ENCODE peak calls at places on chromosomes 1 and 21, in seven cellular contexts. J is psoas muscle, I is amniotic stem cell, Q is brain microvascular endothelial cell, O is Caco-2, B is epithelial cell of esophagus, T is NCI-H2029 treated with DMSO at 0.1 percent for 48 hours. R is an unnamed sample.

GRCh38 chr1:61083799-61084385 is 1.5 kb downstream of the NFIA start:
- DNase-seq in B (no peak), Q (no peak), J (no peak), O (no peak), T (peak; percentile 80), I (no peak), R (peak; percentile 51)

GRCh38 chr1:113451710-113452109 is 61.4 kb downstream of the MAGI3 start:
- DNase-seq in O (no peak), Q (no peak), T (no peak), I (no peak), J (no peak), B (no peak), R (no peak)

GRCh38 chr1:26066160-26066559 is 1.3 kb downstream of the TRIM63 start:
- DNase-seq in Q (no peak), O (no peak), B (no peak), I (no peak), T (no peak), J (no peak), R (no peak)

GRCh38 chr1:228695015-228695955 is 40.0 kb upstream of the RHOU start:
- DNase-seq in B (no peak), T (no peak), O (no peak), J (no peak), I (no peak), Q (no peak), R (no peak)

GRCh38 chr1:68384872-68385390 is 64.8 kb downstream of the RPE65 start:
- DNase-seq in T (no peak), B (peak; percentile 81), O (no peak), J (no peak), Q (peak; percentile 65), I (no peak), R (peak; percentile 87)

GRCh38 chr1:96525657-96526613 is 195.6 kb upstream of the PTBP2 start:
- DNase-seq in O (no peak), Q (no peak), B (no peak), I (no peak), T (no peak), J (no peak), R (no peak)

GRCh38 chr1:13935336-13935735 is 235.3 kb downstream of the PRDM2 start:
- DNase-seq in T (peak; percentile 91), J (no peak), Q (no peak), I (no peak), O (no peak), B (no peak), R (no peak)

GRCh38 chr1:34366875-34367624 is 190.3 kb downstream of the C1orf94 start:
- DNase-seq in B (no peak), J (no peak), O (no peak), Q (no peak), T (no peak), I (no peak), R (no peak)

GRCh38 chr1:160400284-160400645 is at the start of gene VANGL2:
- DNase-seq in B (peak; percentile 73), J (peak; percentile 75), O (peak; percentile 65), T (no peak), Q (peak; percentile 29), I (no peak), R (peak; percentile 67)

GRCh38 chr21:15732290-15732995 is 2.7 kb downstream of the USP25 start:
- DNase-seq in T (peak; percentile 35), Q (no peak), B (peak; percentile 63), O (no peak), J (no peak), I (no peak), R (peak; percentile 58)

GRCh38 chr1:170290226-170290625 is 144.5 kb downstream of the NTMT2 start:
- DNase-seq in Q (no peak), B (no peak), O (no peak), I (no peak), J (no peak), T (no peak), R (no peak)

GRCh38 chr1:72281144-72281543 is 1.2 kb downstream of the NEGR1 start:
- DNase-seq in J (no peak), B (no peak), O (no peak), Q (no peak), T (no peak), I (no peak), R (peak; percentile 23)

GRCh38 chr1:119475866-119476439 is 31.1 kb upstream of the HSD3B1 start:
- DNase-seq in O (peak; percentile 81), J (no peak), T (peak; percentile 37), B (peak; percentile 76), Q (peak; percentile 38), I (no peak), R (peak; percentile 15)

GRCh38 chr1:2594001-2594640 is 7.5 kb downstream of the PRXL2B start:
- DNase-seq in J (peak; percentile 51), T (no peak), I (no peak), Q (no peak), O (no peak), B (peak; percentile 33), R (peak; percentile 9)

GRCh38 chr1:27549807-27550408 is 54.0 kb downstream of the AHDC1 start:
- DNase-seq in I (no peak), O (no peak), B (no peak), J (no peak), Q (no peak), T (no peak), R (no peak)

GRCh38 chr1:229596961-229597699 is 28.8 kb downstream of the TAF5L start:
- DNase-seq in Q (peak; percentile 64), B (no peak), O (no peak), J (peak; percentile 66), I (no peak), T (no peak), R (peak; percentile 75)

GRCh38 chr1:37486680-37487618 is 12.6 kb downstream of the ZC3H12A start:
- DNase-seq in B (peak; percentile 93), J (peak; percentile 87), I (no peak), O (peak; percentile 56), Q (peak; percentile 67), T (peak; percentile 87), R (peak; percentile 66)

GRCh38 chr1:200738733-200739498 is at the start of gene CAMSAP2:
- DNase-seq in Q (peak; percentile 81), B (peak; percentile 87), I (peak; percentile 82), O (peak; percentile 85), T (peak; percentile 56), J (peak; percentile 89), R (peak; percentile 91)

GRCh38 chr1:2510366-2511155 is 15.8 kb downstream of the PANK4 start:
- DNase-seq in T (no peak), J (no peak), O (no peak), Q (no peak), I (no peak), B (no peak), R (no peak)

GRCh38 chr1:206786212-206786886 is 14.1 kb upstream of the IL10 start:
- DNase-seq in O (no peak), Q (no peak), J (no peak), T (no peak), I (no peak), B (no peak), R (no peak)

GRCh38 chr1:54407957-54408700 is 1.9 kb upstream of the SSBP3 start:
- DNase-seq in B (peak; percentile 87), O (no peak), I (peak; percentile 49), Q (peak; percentile 83), T (no peak), J (no peak), R (peak; percentile 81)

GRCh38 chr1:230758705-230759354 is 11.6 kb downstream of the CAPN9 start:
- DNase-seq in J (no peak), I (no peak), O (no peak), Q (no peak), T (no peak), B (no peak), R (no peak)

GRCh38 chr21:32519945-32520884 is 65.1 kb downstream of the TCP10L start:
- DNase-seq in T (no peak), B (no peak), O (no peak), J (no peak), I (no peak), Q (no peak), R (no peak)

GRCh38 chr21:45326169-45326833 is 38.6 kb upstream of the POFUT2 start:
- DNase-seq in J (no peak), Q (no peak), O (no peak), I (no peak), B (no peak), T (no peak), R (no peak)

GRCh38 chr1:35773711-35774110 is 3.9 kb upstream of the CLSPN start:
- DNase-seq in J (no peak), Q (no peak), I (no peak), T (no peak), O (no peak), B (peak; percentile 39), R (no peak)

GRCh38 chr1:8096105-8097011 is 70.2 kb upstream of the ERRFI1 start:
- DNase-seq in J (no peak), T (no peak), B (peak; percentile 81), Q (no peak), O (no peak), I (no peak), R (peak; percentile 86)

GRCh38 chr1:159791461-159791860 is 10.7 kb downstream of the DUSP23 start:
- DNase-seq in J (no peak), B (no peak), T (no peak), Q (no peak), O (no peak), I (no peak), R (no peak)

GRCh38 chr1:44034976-44035716 is 3.9 kb upstream of the SLC6A9 start:
- DNase-seq in Q (no peak), O (no peak), I (no peak), J (no peak), B (no peak), T (no peak), R (no peak)

GRCh38 chr1:155858805-155859233 is 548 bp upstream of the SYT11 start:
- DNase-seq in T (no peak), B (peak; percentile 45), O (no peak), I (peak; percentile 31), Q (peak; percentile 4), J (peak; percentile 25), R (no peak)